ENCODE peak calls at places on chromosomes 13 and 19, in ten cellular contexts. F is AG04450; N is effector memory CD4-positive, alpha-beta T cell; O is suprapubic skin; A is heart left ventricle; U is cardiac fibroblast; W is kidney epithelial cell; V is astrocyte; M is fibroblast of mammary gland; D is left ventricle myocardium inferior. R is an unnamed sample.
A peak's percentile ranks its signal among the peaks of the same experiment; 100 is the strongest.

GRCh38 chr13:43153436-43154082 is 130.2 kb downstream of the DNAJC15 start:
- DNase-seq in V (peak; percentile 94), D (no peak), A (no peak), F (peak; percentile 6), M (peak; percentile 48), U (peak; percentile 64), O (no peak), N (no peak), W (peak; percentile 76), R (no peak)

GRCh38 chr13:114131581-114132418 is 623 bp downstream of the RASA3 start:
- DNase-seq in M (no peak), O (no peak), D (peak; percentile 25), U (peak; percentile 46), V (peak; percentile 52), A (peak; percentile 39), N (peak; percentile 19), F (no peak), W (no peak), R (no peak)

GRCh38 chr13:104006625-104007061 is 940.4 kb upstream of the SLC10A2 start:
- DNase-seq in O (no peak), A (no peak), U (peak; percentile 29), F (no peak), W (peak; percentile 78), M (no peak), D (no peak), V (peak; percentile 90), N (no peak), R (no peak)

GRCh38 chr13:78317030-78317429 is 286.3 kb downstream of the POU4F1 start:
- DNase-seq in W (no peak), O (no peak), U (peak; percentile 14), A (no peak), M (no peak), F (no peak), D (no peak), N (no peak), V (no peak), R (no peak)

GRCh38 chr13:113992276-113993005 is 18.6 kb upstream of the C13orf46 start:
- DNase-seq in A (peak; percentile 19), F (no peak), V (no peak), U (no peak), D (no peak), O (peak; percentile 37), W (no peak), N (no peak), M (no peak), R (no peak)

GRCh38 chr19:46785980-46786235 is 2.5 kb downstream of the SLC1A5 start:
- DNase-seq in V (no peak), A (no peak), O (no peak), W (no peak), D (no peak), U (no peak), F (no peak), N (no peak), M (no peak), R (no peak)

GRCh38 chr19:45450042-45450380 is 17.8 kb upstream of the FOSB start:
- DNase-seq in D (no peak), A (no peak), O (no peak), U (no peak), F (no peak), W (no peak), V (no peak), N (peak; percentile 30), M (no peak), R (no peak)

GRCh38 chr13:50226515-50227147 is 211.4 kb downstream of the KCNRG start:
- DNase-seq in A (no peak), M (peak; percentile 63), U (no peak), O (no peak), W (no peak), N (no peak), V (no peak), F (no peak), D (no peak), R (no peak)

GRCh38 chr13:64556391-64556790 is 2673.7 kb downstream of the PCDH9 start:
- DNase-seq in N (no peak), W (no peak), V (peak; percentile 59), U (no peak), A (no peak), D (no peak), O (no peak), F (no peak), M (no peak), R (no peak)

GRCh38 chr13:32225494-32225931 is 89.7 kb downstream of the ZAR1L start:
- DNase-seq in M (peak; percentile 38), F (peak; percentile 89), W (peak; percentile 23), N (no peak), U (peak; percentile 28), A (no peak), O (no peak), V (peak; percentile 90), D (no peak), R (no peak)

GRCh38 chr13:29591310-29591709 is 4.2 kb downstream of the SLC7A1 start:
- DNase-seq in M (peak; percentile 58), W (no peak), U (peak; percentile 6), O (no peak), F (no peak), A (no peak), N (no peak), D (no peak), V (no peak), R (no peak)

GRCh38 chr19:45766293-45766918 is 2.6 kb downstream of the SIX5 start:
- DNase-seq in U (no peak), D (no peak), M (no peak), N (no peak), W (no peak), A (no peak), F (no peak), O (no peak), V (no peak), R (no peak)

GRCh38 chr13:19089315-19089714 is 92.3 kb downstream of the TUBA3C start:
- DNase-seq in A (no peak), F (no peak), V (no peak), O (no peak), M (no peak), W (no peak), U (no peak), N (no peak), D (no peak), R (no peak)

GRCh38 chr19:50486823-50487515 is 10.3 kb upstream of the GARIN5A start:
- DNase-seq in D (no peak), W (no peak), M (peak; percentile 65), N (peak; percentile 8), U (peak; percentile 31), F (no peak), V (no peak), O (no peak), A (no peak), R (no peak)

GRCh38 chr13:20608438-20609020 is 41.6 kb downstream of the IFT88 start:
- DNase-seq in W (no peak), N (no peak), F (no peak), U (peak; percentile 19), M (peak; percentile 3), D (no peak), V (peak; percentile 24), O (no peak), A (no peak), R (no peak)

GRCh38 chr19:41412953-41413352 is 14.2 kb downstream of the B3GNT8 start:
- DNase-seq in N (no peak), A (no peak), M (no peak), F (no peak), U (no peak), W (no peak), D (no peak), O (no peak), V (no peak), R (no peak)

GRCh38 chr19:7535035-7535992 is at the start of gene PNPLA6:
- DNase-seq in N (peak; percentile 84), F (peak; percentile 85), W (no peak), O (peak; percentile 96), M (peak; percentile 92), A (peak; percentile 97), U (peak; percentile 96), V (peak; percentile 80), D (peak; percentile 98), R (peak; percentile 73)

GRCh38 chr13:30739646-30740642 is 4.6 kb downstream of the ALOX5AP start:
- DNase-seq in W (peak; percentile 57), V (peak; percentile 99), U (peak; percentile 76), O (peak; percentile 44), A (no peak), N (peak; percentile 51), F (peak; percentile 86), M (peak; percentile 93), D (no peak), R (peak; percentile 78)
- H3K4me3 ChIP-seq in W (no peak overlapping the region), V (peak overlapping the region; percentile 39), U (no peak overlapping the region), O (no peak overlapping the region), A (no peak overlapping the region), N (peak overlapping the region; percentile 33), F (peak overlapping the region; percentile 38), M (no peak overlapping the region), D (no peak overlapping the region), R (peak overlapping the region; percentile 26)

GRCh38 chr13:97367427-97367826 is 66.5 kb upstream of the RAP2A start:
- DNase-seq in M (peak; percentile 84), N (no peak), U (peak; percentile 52), F (peak; percentile 24), A (no peak), O (no peak), W (peak; percentile 85), V (peak; percentile 90), D (no peak), R (no peak)

GRCh38 chr13:97369269-97369893 is 64.6 kb upstream of the RAP2A start:
- DNase-seq in U (no peak), M (peak; percentile 45), N (no peak), O (no peak), V (no peak), F (no peak), D (no peak), W (no peak), A (no peak), R (no peak)

GRCh38 chr13:97364827-97365226 is 69.1 kb upstream of the RAP2A start:
- DNase-seq in W (no peak), M (no peak), D (no peak), F (no peak), A (no peak), U (no peak), N (no peak), V (no peak), O (no peak), R (no peak)

GRCh38 chr13:97366172-97366688 is 67.7 kb upstream of the RAP2A start:
- DNase-seq in N (no peak), F (no peak), W (no peak), O (no peak), M (peak; percentile 22), V (no peak), A (no peak), D (no peak), U (no peak), R (no peak)

GRCh38 chr13:97367016-97367415 is 67.0 kb upstream of the RAP2A start:
- DNase-seq in A (no peak), U (peak; percentile 23), D (no peak), F (no peak), N (no peak), M (peak; percentile 74), O (no peak), W (peak; percentile 56), V (peak; percentile 88), R (no peak)
- H3K4me3 ChIP-seq in A (no peak overlapping the region), U (no peak overlapping the region), D (no peak overlapping the region), F (no peak overlapping the region), N (no peak overlapping the region), M (no peak overlapping the region), O (no peak overlapping the region), W (no peak overlapping the region), V (peak overlapping the region; percentile 27), R (no peak overlapping the region)

GRCh38 chr19:676343-677105 is at the start of gene FSTL3:
- DNase-seq in A (peak; percentile 58), W (no peak), N (no peak), F (no peak), D (no peak), V (no peak), M (no peak), O (peak; percentile 78), U (peak; percentile 47), R (no peak)
- H3K4me3 ChIP-seq in A (peak within 1 kb of the TSS; percentile 44), W (peak within 1 kb of the TSS; percentile 60), N (no peak within 1 kb of the TSS), F (peak within 1 kb of the TSS; percentile 75), D (peak within 1 kb of the TSS; percentile 90), V (peak within 1 kb of the TSS; percentile 83), M (peak within 1 kb of the TSS; percentile 79), O (peak within 1 kb of the TSS; percentile 60), U (peak within 1 kb of the TSS; percentile 72), R (peak within 1 kb of the TSS; percentile 48)

GRCh38 chr13:111253334-111253872 is 67.0 kb upstream of the TEX29 start:
- DNase-seq in A (no peak), D (no peak), F (no peak), W (no peak), M (peak; percentile 45), N (no peak), V (no peak), U (peak; percentile 15), O (no peak), R (no peak)
- H3K4me3 ChIP-seq in A (no peak overlapping the region), D (no peak overlapping the region), F (no peak overlapping the region), W (no peak overlapping the region), M (no peak overlapping the region), N (no peak overlapping the region), V (no peak overlapping the region), U (no peak overlapping the region), O (no peak overlapping the region), R (no peak overlapping the region)

R was measured in GM12864.